ENCODE peak calls at places on chromosomes 16 and 17, in four cellular contexts. I is K562, C is transverse colon, L is GM23248. H is an unnamed sample.
A peak's percentile ranks its signal among the peaks of the same experiment; 100 is the strongest.

GRCh38 chr17:56262854-56263253 is 109.6 kb downstream of the ANKFN1 start:
- DNase-seq in I (no peak), C (no peak), L (no peak), H (peak; percentile 4)

GRCh38 chr16:30984669-30985400 is at the start of gene HSD3B7:
- DNase-seq in L (peak; percentile 89), C (peak; percentile 93), I (peak; percentile 95), H (peak; percentile 73)

GRCh38 chr17:48547839-48548686 is 3.2 kb upstream of the HOXB2 start:
- DNase-seq in I (peak; percentile 82), L (peak; percentile 90), C (no peak), H (peak; percentile 46)

GRCh38 chr17:11486726-11487310 is 111.5 kb upstream of the DNAH9 start:
- DNase-seq in I (no peak), C (no peak), L (no peak), H (no peak)

GRCh38 chr16:85123891-85124635 is 11.8 kb upstream of the CIBAR2 start:
- DNase-seq in C (peak; percentile 26), L (peak; percentile 74), I (no peak), H (no peak)

GRCh38 chr17:32803544-32803943 is 73.4 kb downstream of the MYO1D start:
- DNase-seq in L (peak; percentile 51), C (no peak), I (no peak), H (no peak)

GRCh38 chr17:8360260-8360659 is 16.2 kb downstream of the KRABD2 start:
- DNase-seq in I (no peak), C (no peak), L (no peak), H (no peak)

GRCh38 chr16:31452631-31453106 is 6.6 kb upstream of the ARMC5 start:
- DNase-seq in L (peak; percentile 91), C (no peak), I (peak; percentile 71), H (peak; percentile 63)

GRCh38 chr16:57113042-57113453 is 20.7 kb downstream of the CPNE2 start:
- DNase-seq in L (peak; percentile 63), C (no peak), I (no peak), H (no peak)

GRCh38 chr16:19886061-19886792 is 1.6 kb upstream of the GPRC5B start:
- DNase-seq in L (peak; percentile 80), I (peak; percentile 56), C (peak; percentile 79), H (peak; percentile 67)

GRCh38 chr16:58493756-58494431 is 6.0 kb upstream of the NDRG4 start:
- DNase-seq in L (no peak), C (no peak), I (no peak), H (no peak)

GRCh38 chr16:1968146-1968953 is 1.7 kb downstream of the RNF151 start:
- DNase-seq in C (no peak), I (no peak), L (no peak), H (no peak)

GRCh38 chr17:8873801-8874715 is 6.6 kb upstream of the PIK3R6 start:
- DNase-seq in C (no peak), L (no peak), I (no peak), H (no peak)

GRCh38 chr16:55264949-55265348 is 59.1 kb upstream of the IRX6 start:
- DNase-seq in I (no peak), L (no peak), C (no peak), H (no peak)

GRCh38 chr16:12086861-12087260 is 110.3 kb downstream of the SNX29 start:
- DNase-seq in L (no peak), C (no peak), I (no peak), H (no peak)

GRCh38 chr17:79721993-79722671 is 8.6 kb upstream of the ENPP7 start:
- DNase-seq in I (peak; percentile 52), L (peak; percentile 13), C (no peak), H (peak; percentile 24)

GRCh38 chr17:27810902-27811557 is 10.7 kb upstream of the NOS2 start:
- DNase-seq in C (no peak), L (peak; percentile 42), I (no peak), H (no peak)

GRCh38 chr16:23597003-23597756 is 1.1 kb upstream of the NDUFAB1 start:
- DNase-seq in C (peak; percentile 18), L (peak; percentile 26), I (peak; percentile 74), H (peak; percentile 82)

GRCh38 chr16:80231118-80231515 is 309.7 kb upstream of the DYNLRB2 start:
- DNase-seq in L (peak; percentile 50), I (no peak), C (no peak), H (no peak)

DNA sequence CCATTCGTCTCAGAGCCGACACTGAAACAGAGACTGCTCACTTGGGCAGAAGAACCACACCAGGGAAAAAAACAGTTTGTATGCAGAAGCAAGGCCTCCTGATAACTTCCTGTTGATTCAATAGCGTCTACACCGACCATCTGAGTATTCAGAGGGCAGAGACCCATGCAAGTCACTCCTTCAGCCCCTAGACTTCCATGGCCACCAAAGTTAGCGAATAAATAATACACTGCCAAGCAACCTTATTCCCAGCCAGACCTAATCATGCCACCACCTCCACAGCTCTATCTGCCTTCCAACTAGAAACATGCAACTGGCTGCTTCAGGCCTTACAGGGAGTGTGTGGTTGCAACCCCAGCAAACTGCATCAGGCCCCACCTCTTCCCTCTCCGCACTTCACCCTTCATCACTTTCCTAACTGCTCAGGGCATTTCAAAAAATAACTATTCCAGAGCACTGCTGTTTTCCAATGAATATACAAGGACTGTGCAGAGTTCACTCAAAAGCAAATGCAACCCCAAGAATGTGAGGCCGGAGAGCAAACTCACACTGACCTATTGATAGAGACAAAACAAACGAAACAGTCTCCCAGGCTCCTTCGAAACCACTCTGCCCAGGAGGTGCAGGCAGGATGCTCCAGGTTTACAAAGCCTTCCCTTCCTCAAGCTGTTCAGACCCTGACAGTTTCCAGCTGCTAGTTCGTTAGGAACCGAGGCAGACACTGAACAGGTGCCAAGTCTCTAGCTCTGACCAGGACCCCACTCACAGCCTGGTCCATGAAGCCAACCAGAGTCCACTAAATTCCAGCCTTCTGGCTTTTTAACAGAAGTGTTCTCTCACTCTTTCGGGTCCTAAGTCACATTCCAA is 3.6 kb downstream of the USP7 start:
- DNase-seq in I (peak; percentile 26), L (peak; percentile 42), C (no peak), H (no peak)
- H3K4me3 ChIP-seq in I (no peak overlapping the region), L (peak overlapping the region; percentile 8), C (peak overlapping the region; percentile 17), H (peak overlapping the region; percentile 77)

GRCh38 chr16:60645541-60645940 is 1390.7 kb downstream of the CDH8 start:
- DNase-seq in I (no peak), C (no peak), L (no peak), H (no peak)

GRCh38 chr16:60636117-60636516 is 1400.1 kb downstream of the CDH8 start:
- DNase-seq in C (no peak), L (no peak), I (no peak), H (no peak)

GRCh38 chr16:60642956-60643355 is 1393.3 kb downstream of the CDH8 start:
- DNase-seq in L (peak; percentile 1), C (no peak), I (no peak), H (no peak)

GRCh38 chr16:60640038-60640437 is 1396.2 kb downstream of the CDH8 start:
- DNase-seq in C (no peak), I (no peak), L (no peak), H (no peak)

GRCh38 chr16:60641067-60641466 is 1395.2 kb downstream of the CDH8 start:
- DNase-seq in L (no peak), C (no peak), I (no peak), H (no peak)
- H3K9me3 ChIP-seq in L (no peaks in the 10 kb centered on the region), C (peaks cover 6% of the 10 kb centered on the region), I (no peaks in the 10 kb centered on the region), H (no peaks in the 10 kb centered on the region)

GRCh38 chr17:5583426-5584382 is 605 bp downstream of the NLRP1 start:
- DNase-seq in C (no peak), L (peak; percentile 76), I (no peak), H (no peak)
- H3K4me1 ChIP-seq in C (peaks cover 28% of the 10 kb centered on the region), L (peaks cover 48% of the 10 kb centered on the region), I (no peaks in the 10 kb centered on the region), H (no peaks in the 10 kb centered on the region)

GRCh38 chr16:86344881-86345280 is 165.4 kb upstream of the FOXF1 start:
- DNase-seq in I (no peak), L (no peak), C (no peak), H (no peak)
- H3K4me3 ChIP-seq in I (no peak overlapping the region), L (no peak overlapping the region), C (no peak overlapping the region), H (no peak overlapping the region)

DNA sequence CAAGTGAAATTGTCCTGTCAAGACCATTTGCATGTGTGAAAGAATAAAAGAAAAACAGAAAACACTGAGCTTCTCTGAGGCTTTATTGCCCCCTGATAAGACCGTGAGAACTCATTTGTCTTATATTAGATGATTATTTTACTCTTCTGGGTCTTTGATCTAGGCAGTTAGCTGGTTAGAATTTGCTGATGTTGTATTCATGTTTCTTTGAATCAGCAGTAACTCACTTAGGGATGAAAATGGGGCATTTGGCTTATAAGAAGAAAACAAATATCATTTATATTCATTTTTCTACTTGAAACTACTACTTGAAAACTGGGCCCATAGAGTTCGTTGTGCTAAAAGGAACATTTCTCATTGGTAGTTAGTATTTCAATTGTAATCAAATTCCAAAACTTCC is 93.1 kb upstream of the RBFOX1 start:
- DNase-seq in L (no peak), C (no peak), I (no peak), H (no peak)
- H3K9me3 ChIP-seq in L (no peaks in the 10 kb centered on the region), C (no peaks in the 10 kb centered on the region), I (no peaks in the 10 kb centered on the region), H (no peaks in the 10 kb centered on the region)

DNA sequence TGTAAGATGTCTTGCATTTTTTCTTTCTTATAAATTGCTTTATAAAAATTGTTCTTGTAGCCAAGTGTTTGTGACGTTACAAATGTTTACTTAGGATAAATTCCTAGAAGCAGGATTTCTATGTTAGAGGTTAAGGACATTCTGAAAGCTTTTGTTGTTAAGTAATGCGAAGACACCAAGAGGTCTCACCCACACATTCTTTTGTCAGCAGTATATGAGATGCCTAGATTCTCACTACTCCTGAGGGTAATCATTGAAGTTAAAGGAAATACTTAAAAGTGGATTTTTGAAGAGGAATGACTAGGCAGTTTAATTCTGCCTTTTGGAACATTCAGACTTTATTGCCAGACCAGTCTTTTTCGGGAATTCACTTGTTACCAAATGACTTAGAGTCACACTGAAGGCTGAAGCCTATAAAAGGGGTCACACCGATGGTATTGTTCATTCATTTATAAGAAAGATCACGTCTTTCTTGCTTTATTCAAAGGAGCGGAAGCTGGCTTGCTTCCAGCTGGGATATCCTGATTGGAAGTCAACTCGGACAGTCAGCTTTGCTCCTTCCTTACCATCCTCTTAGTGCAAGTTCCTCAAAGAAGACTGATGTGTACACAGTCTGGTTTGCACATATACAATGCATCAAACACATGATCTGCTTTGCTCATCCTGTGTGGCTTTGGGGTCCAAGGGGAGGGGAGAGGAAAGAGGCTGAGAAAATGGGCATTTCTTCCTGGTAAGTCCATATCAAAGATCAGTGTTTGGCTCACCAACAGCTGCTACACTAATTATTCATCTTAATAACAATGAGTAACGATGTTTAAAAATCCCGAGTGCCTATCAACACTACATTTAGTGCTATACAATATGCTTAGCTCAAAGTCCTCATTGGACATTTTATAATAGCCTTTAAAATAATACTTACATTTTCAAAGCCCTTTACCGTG is 160.0 kb downstream of the MAP2K6 start:
- DNase-seq in C (no peak), L (peak; percentile 21), I (no peak), H (peak; percentile 8)
- H3K4me1 ChIP-seq in C (peaks cover 13% of the 10 kb centered on the region), L (peaks cover 21% of the 10 kb centered on the region), I (no peaks in the 10 kb centered on the region), H (no peaks in the 10 kb centered on the region)

GRCh38 chr17:7253082-7253481 is 1.1 kb downstream of the ELP5 start:
- DNase-seq in C (no peak), I (no peak), L (no peak), H (no peak)

GRCh38 chr17:7250655-7251329 is 742 bp downstream of the CTDNEP1 start:
- DNase-seq in I (no peak), L (peak; percentile 37), C (peak; percentile 29), H (no peak)

GRCh38 chr17:7249830-7250229 is 1.7 kb downstream of the CTDNEP1 start:
- DNase-seq in L (no peak), C (no peak), I (no peak), H (no peak)

GRCh38 chr17:7252176-7253043 is at the start of gene ELP5:
- DNase-seq in L (peak; percentile 95), I (peak; percentile 84), C (peak; percentile 96), H (peak; percentile 89)

GRCh38 chr17:7251330-7252175 is at the start of gene CTDNEP1:
- DNase-seq in I (peak; percentile 92), C (peak; percentile 99), L (peak; percentile 99), H (peak; percentile 99)
- H3K4me3 ChIP-seq in I (peak within 1 kb of the TSS; percentile 95), C (peak within 1 kb of the TSS; percentile 98), L (peak within 1 kb of the TSS; percentile 97), H (peak within 1 kb of the TSS; percentile 99)

H was measured in HAP-1.